ENCODE peak calls at places on chromosomes 1 and 21, in eight cellular contexts. N is H9, I is Calu3, Z is foreskin fibroblast, U is kidney epithelial cell, J is astrocyte, R is fibroblast of lung, Y is fibroblast of villous mesenchyme. F is an unnamed sample.

GRCh38 chr1:35592991-35593769 is 20.1 kb downstream of the TFAP2E start:
- DNase-seq in R (peak; percentile 44), J (peak; percentile 25), N (no peak), Z (no peak), U (no peak), I (no peak), Y (no peak), F (no peak)

GRCh38 chr1:222240536-222241181 is 307.2 kb downstream of the HHIPL2 start:
- DNase-seq in Z (peak; percentile 80), R (peak; percentile 72), U (peak; percentile 18), Y (peak; percentile 78), N (no peak), J (peak; percentile 58), I (no peak), F (peak; percentile 53)

GRCh38 chr1:76187436-76187835 is 112.9 kb downstream of the ST6GALNAC3 start:
- DNase-seq in Z (no peak), J (no peak), I (no peak), Y (no peak), R (no peak), U (no peak), N (no peak), F (no peak)

GRCh38 chr1:15584489-15585363 is at the start of gene AGMAT:
- DNase-seq in I (peak; percentile 61), J (no peak), Z (peak; percentile 55), R (peak; percentile 51), N (peak; percentile 91), Y (no peak), U (no peak), F (peak; percentile 17)

GRCh38 chr1:183330335-183330734 is 87.8 kb downstream of the NMNAT2 start:
- DNase-seq in R (no peak), I (no peak), N (peak; percentile 60), J (no peak), Z (no peak), Y (no peak), U (no peak), F (no peak)

GRCh38 chr1:202017385-202018225 is 7.2 kb downstream of the ELF3 start:
- DNase-seq in U (no peak), I (peak; percentile 89), R (no peak), Y (no peak), N (no peak), J (no peak), Z (no peak), F (no peak)

GRCh38 chr1:109923131-109923945 is 12.7 kb downstream of the CSF1 start:
- DNase-seq in U (no peak), I (no peak), J (no peak), R (no peak), Z (no peak), Y (no peak), N (peak; percentile 76), F (no peak)

GRCh38 chr21:31866077-31866511 is 6.7 kb upstream of the HUNK start:
- DNase-seq in N (peak; percentile 93), I (peak; percentile 89), Z (peak; percentile 87), J (peak; percentile 34), U (peak; percentile 45), Y (peak; percentile 58), R (peak; percentile 59), F (peak; percentile 75)

GRCh38 chr1:51168266-51168845 is 66.3 kb downstream of the C1orf185 start:
- DNase-seq in J (peak; percentile 16), U (no peak), R (peak; percentile 23), N (no peak), I (no peak), Z (peak; percentile 30), Y (peak; percentile 16), F (peak; percentile 46)

GRCh38 chr1:159473335-159473734 is 33.8 kb downstream of the OR10J1 start:
- DNase-seq in R (peak; percentile 6), U (no peak), Z (no peak), Y (peak; percentile 49), J (no peak), I (no peak), N (no peak), F (no peak)

GRCh38 chr1:159989581-159989980 is 35.5 kb upstream of the SLAMF9 start:
- DNase-seq in I (no peak), Z (peak; percentile 18), J (no peak), Y (no peak), U (no peak), N (no peak), R (no peak), F (no peak)

GRCh38 chr1:39758556-39759435 is 12.4 kb downstream of the OXCT2 start:
- DNase-seq in Y (no peak), N (no peak), R (no peak), U (no peak), Z (no peak), I (no peak), J (no peak), F (no peak)

GRCh38 chr1:50978852-50979781 is 9.1 kb downstream of the CDKN2C start:
- DNase-seq in J (no peak), Y (peak; percentile 29), U (no peak), R (no peak), I (peak; percentile 53), Z (no peak), N (no peak), F (peak; percentile 27)

DNA sequence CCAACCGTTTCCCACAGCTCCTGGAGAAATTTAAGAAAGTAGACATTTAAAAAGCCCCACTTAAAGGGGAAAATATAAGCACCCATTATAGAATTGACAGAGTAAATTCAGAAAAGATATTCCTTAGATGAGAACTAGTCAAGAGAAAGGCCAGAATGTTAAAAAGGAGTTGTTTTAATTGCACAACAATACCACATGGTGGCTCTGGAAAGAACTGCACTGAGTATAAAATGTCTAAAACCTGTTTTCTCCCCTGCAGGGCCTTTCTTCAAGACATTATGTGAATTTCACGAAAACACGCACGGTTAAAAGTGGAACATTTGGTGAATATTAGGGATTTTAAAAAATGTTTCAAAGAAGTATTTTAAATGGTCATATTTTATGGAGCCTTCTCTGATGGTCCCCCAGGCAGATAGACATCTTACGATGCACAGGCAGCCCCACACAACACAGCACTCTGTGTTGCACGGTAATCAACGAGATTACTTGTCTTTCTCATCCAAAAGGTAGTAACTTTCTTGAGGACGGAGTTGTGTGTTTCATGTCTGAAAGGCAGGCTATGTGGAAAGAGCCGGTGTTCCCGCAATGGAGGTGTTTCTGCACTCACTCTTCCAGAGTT is 101.9 kb downstream of the PRRX1 start:
- DNase-seq in Z (peak; percentile 70), U (no peak), R (peak; percentile 38), N (no peak), I (no peak), J (peak; percentile 17), Y (peak; percentile 64), F (peak; percentile 64)
- TF ChIP-seq CTCF in Z (peak; percentile 46), U (peak; percentile 32), R (peak; percentile 70), N (peak; percentile 59), I (no peak), J (peak; percentile 67), Y (peak; percentile 64), F (peak; percentile 76)

GRCh38 chr1:162250004-162250730 is 126.5 kb downstream of the SPATA46 start:
- DNase-seq in I (no peak), R (no peak), N (no peak), U (no peak), Y (no peak), J (no peak), Z (no peak), F (no peak)

GRCh38 chr1:162251102-162251501 is 125.6 kb downstream of the SPATA46 start:
- DNase-seq in Z (no peak), N (no peak), J (no peak), R (no peak), I (no peak), Y (no peak), U (no peak), F (no peak)

GRCh38 chr1:162253790-162254189 is 122.9 kb downstream of the SPATA46 start:
- DNase-seq in R (no peak), Y (no peak), U (no peak), I (no peak), N (no peak), Z (no peak), J (no peak), F (no peak)

GRCh38 chr1:162252209-162252608 is 124.4 kb downstream of the SPATA46 start:
- DNase-seq in R (no peak), U (no peak), Y (no peak), J (no peak), I (no peak), Z (no peak), N (no peak), F (no peak)

DNA sequence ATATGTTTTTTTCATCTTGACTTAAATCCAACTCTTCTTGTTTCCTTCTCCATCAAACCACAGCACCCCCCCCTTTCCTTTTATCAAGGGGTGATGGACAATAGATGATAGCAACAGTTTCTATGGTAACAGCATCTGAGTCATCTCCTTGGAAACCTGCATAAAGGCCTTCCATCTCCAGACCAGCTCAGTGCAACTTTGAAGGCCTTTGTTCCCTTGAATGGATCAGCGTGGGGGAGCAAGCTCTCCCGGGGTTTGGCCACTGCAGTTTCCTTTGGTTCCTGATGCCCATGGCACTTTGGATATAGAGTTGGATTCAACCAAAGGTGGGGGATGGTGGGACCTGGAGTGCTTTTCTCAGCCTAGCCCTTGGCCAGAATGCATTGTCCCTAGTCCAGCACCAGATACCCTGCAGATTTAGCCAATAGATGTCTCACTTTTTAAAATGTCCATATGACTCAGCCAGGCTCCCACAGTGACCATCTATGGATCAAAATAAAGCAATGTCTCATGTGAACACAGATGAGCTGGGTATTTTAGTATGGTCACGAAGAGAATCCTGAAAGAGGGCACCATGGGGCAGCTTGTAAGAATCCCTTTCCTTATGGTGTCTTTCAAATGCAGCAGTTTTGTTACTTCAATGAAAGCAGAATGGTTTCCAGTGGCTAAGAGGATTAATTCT is 127.7 kb downstream of the SPATA46 start:
- DNase-seq in U (no peak), N (peak; percentile 53), Z (no peak), R (peak; percentile 30), J (peak; percentile 20), Y (no peak), I (no peak), F (no peak)
- TF ChIP-seq CTCF in U (no peak), N (no peak), Z (no peak), R (no peak), J (no peak), Y (no peak), I (no peak), F (no peak)

GRCh38 chr1:150564051-150564991 is 15.1 kb downstream of the MCL1 start:
- DNase-seq in U (no peak), Z (peak; percentile 66), R (no peak), I (no peak), Y (peak; percentile 69), N (no peak), J (no peak), F (peak; percentile 78)

GRCh38 chr1:150560986-150561829 is 12.0 kb downstream of the ADAMTSL4 start:
- DNase-seq in Y (peak; percentile 99), J (peak; percentile 98), N (peak; percentile 97), I (peak; percentile 98), Z (peak; percentile 99), U (peak; percentile 94), R (peak; percentile 99), F (peak; percentile 99)

GRCh38 chr1:150561830-150562367 is 12.7 kb downstream of the ADAMTSL4 start:
- DNase-seq in Y (peak; percentile 96), N (peak; percentile 94), Z (peak; percentile 98), I (peak; percentile 95), R (peak; percentile 95), U (no peak), J (peak; percentile 89), F (peak; percentile 96)

GRCh38 chr1:150562384-150563339 is 13.5 kb downstream of the ADAMTSL4 start:
- DNase-seq in I (no peak), Y (peak; percentile 38), Z (no peak), J (no peak), N (peak; percentile 30), U (no peak), R (no peak), F (no peak)

GRCh38 chr1:150563340-150564038 is 14.3 kb downstream of the ADAMTSL4 start:
- DNase-seq in U (no peak), N (no peak), Z (peak; percentile 61), Y (peak; percentile 44), I (peak; percentile 61), R (no peak), J (no peak), F (peak; percentile 62)
- TF ChIP-seq CTCF in U (no peak), N (no peak), Z (no peak), Y (no peak), I (no peak), R (no peak), J (no peak), F (no peak)

GRCh38 chr1:6180215-6180577 is at the start of gene CHD5:
- DNase-seq in U (no peak), R (no peak), I (peak; percentile 41), Y (no peak), J (no peak), N (peak; percentile 68), Z (peak; percentile 46), F (no peak)
- TF ChIP-seq CTCF in U (no peak), R (no peak), I (no peak), Y (no peak), J (no peak), N (peak; percentile 44), Z (no peak), F (no peak)